ENCODE peak calls at places on chromosomes 7 and 10, in seven cellular contexts. One of them, this sample, is unnamed.
A peak's percentile ranks its signal among the peaks of the same experiment; 100 is the strongest.

GRCh38 chr10:112487964-112488363 is 40.9 kb downstream of the VTI1A start:
- DNase-seq in neuronal stem cell: no peak
- DNase-seq in H9: no peak
- DNase-seq in trophoblast cell: no peak
- DNase-seq in IMR-90: no peak
- DNase-seq in H1: no peak
- DNase-seq in mesenchymal stem cell: no peak
- DNase-seq in this sample: no peak

GRCh38 chr7:2203551-2204300 is 29.0 kb downstream of the MAD1L1 start:
- DNase-seq in IMR-90: peak; percentile 15
- DNase-seq in H9: no peak
- DNase-seq in mesenchymal stem cell: peak; percentile 50
- DNase-seq in neuronal stem cell: no peak
- DNase-seq in trophoblast cell: no peak
- DNase-seq in H1: no peak
- DNase-seq in this sample: no peak

GRCh38 chr7:24313777-24314176 is 29.8 kb downstream of the NPY start:
- DNase-seq in H1: no peak
- DNase-seq in trophoblast cell: no peak
- DNase-seq in IMR-90: no peak
- DNase-seq in neuronal stem cell: no peak
- DNase-seq in H9: no peak
- DNase-seq in mesenchymal stem cell: no peak
- DNase-seq in this sample: no peak

GRCh38 chr7:55118426-55118825 is 99.6 kb downstream of the EGFR start:
- DNase-seq in IMR-90: no peak
- DNase-seq in H9: no peak
- DNase-seq in mesenchymal stem cell: no peak
- DNase-seq in trophoblast cell: no peak
- DNase-seq in H1: no peak
- DNase-seq in neuronal stem cell: no peak
- DNase-seq in this sample: no peak

GRCh38 chr10:94002156-94002555 is 8.4 kb downstream of the PLCE1 start:
- DNase-seq in IMR-90: no peak
- DNase-seq in trophoblast cell: no peak
- DNase-seq in mesenchymal stem cell: no peak
- DNase-seq in H9: no peak
- DNase-seq in neuronal stem cell: no peak
- DNase-seq in H1: no peak
- DNase-seq in this sample: no peak

GRCh38 chr10:70914316-70914864 is 26.0 kb upstream of the PCBD1 start:
- DNase-seq in neuronal stem cell: no peak
- DNase-seq in IMR-90: no peak
- DNase-seq in H1: no peak
- DNase-seq in H9: no peak
- DNase-seq in trophoblast cell: no peak
- DNase-seq in mesenchymal stem cell: no peak
- DNase-seq in this sample: no peak

GRCh38 chr10:11578802-11579255 is 32.6 kb downstream of the USP6NL start:
- DNase-seq in trophoblast cell: no peak
- DNase-seq in H9: no peak
- DNase-seq in H1: no peak
- DNase-seq in mesenchymal stem cell: no peak
- DNase-seq in IMR-90: no peak
- DNase-seq in neuronal stem cell: no peak
- DNase-seq in this sample: no peak

GRCh38 chr10:83760142-83760541 is 379.2 kb upstream of the GHITM start:
- DNase-seq in mesenchymal stem cell: no peak
- DNase-seq in neuronal stem cell: no peak
- DNase-seq in H9: no peak
- DNase-seq in IMR-90: no peak
- DNase-seq in trophoblast cell: no peak
- DNase-seq in H1: no peak
- DNase-seq in this sample: no peak

GRCh38 chr10:78993523-78993922 is 75.2 kb upstream of the ZMIZ1 start:
- DNase-seq in H1: no peak
- DNase-seq in IMR-90: no peak
- DNase-seq in mesenchymal stem cell: no peak
- DNase-seq in neuronal stem cell: no peak
- DNase-seq in trophoblast cell: no peak
- DNase-seq in H9: no peak
- DNase-seq in this sample: no peak

GRCh38 chr7:101058355-101058754 is 26.9 kb upstream of the TRIM56 start:
- DNase-seq in neuronal stem cell: peak; percentile 74
- DNase-seq in trophoblast cell: peak; percentile 48
- DNase-seq in H1: peak; percentile 88
- DNase-seq in H9: peak; percentile 77
- DNase-seq in IMR-90: peak; percentile 50
- DNase-seq in mesenchymal stem cell: peak; percentile 63
- DNase-seq in this sample: peak; percentile 71

GRCh38 chr7:107528461-107528860 is 35.3 kb downstream of the COG5 start:
- DNase-seq in neuronal stem cell: no peak
- DNase-seq in mesenchymal stem cell: peak; percentile 59
- DNase-seq in H9: no peak
- DNase-seq in trophoblast cell: peak; percentile 18
- DNase-seq in H1: no peak
- DNase-seq in IMR-90: peak; percentile 82
- DNase-seq in this sample: peak; percentile 67

GRCh38 chr7:12619461-12620069 is 49.0 kb downstream of the SCIN start:
- DNase-seq in trophoblast cell: no peak
- DNase-seq in mesenchymal stem cell: no peak
- DNase-seq in IMR-90: no peak
- DNase-seq in H9: no peak
- DNase-seq in H1: no peak
- DNase-seq in neuronal stem cell: no peak
- DNase-seq in this sample: peak; percentile 72

GRCh38 chr7:129943352-129943751 is 9.4 kb downstream of the UBE2H start:
- DNase-seq in mesenchymal stem cell: no peak
- DNase-seq in neuronal stem cell: no peak
- DNase-seq in H1: no peak
- DNase-seq in IMR-90: no peak
- DNase-seq in trophoblast cell: no peak
- DNase-seq in H9: no peak
- DNase-seq in this sample: no peak

GRCh38 chr10:75703191-75703861 is 271.9 kb downstream of the LRMDA start:
- DNase-seq in neuronal stem cell: no peak
- DNase-seq in H1: no peak
- DNase-seq in trophoblast cell: no peak
- DNase-seq in IMR-90: no peak
- DNase-seq in H9: no peak
- DNase-seq in mesenchymal stem cell: no peak
- DNase-seq in this sample: no peak

GRCh38 chr7:130290745-130291144 is 2.2 kb upstream of the CPA4 start:
- DNase-seq in IMR-90: peak; percentile 77
- DNase-seq in H9: no peak
- DNase-seq in mesenchymal stem cell: peak; percentile 47
- DNase-seq in neuronal stem cell: no peak
- DNase-seq in trophoblast cell: no peak
- DNase-seq in H1: no peak
- DNase-seq in this sample: peak; percentile 34

GRCh38 chr10:70863470-70864160 is 24.8 kb downstream of the PCBD1 start:
- DNase-seq in mesenchymal stem cell: no peak
- DNase-seq in IMR-90: no peak
- DNase-seq in trophoblast cell: no peak
- DNase-seq in H9: no peak
- DNase-seq in H1: no peak
- DNase-seq in neuronal stem cell: no peak
- DNase-seq in this sample: no peak

GRCh38 chr10:24305551-24306506 is 96.9 kb downstream of the KIAA1217 start:
- DNase-seq in neuronal stem cell: no peak
- DNase-seq in trophoblast cell: no peak
- DNase-seq in mesenchymal stem cell: no peak
- DNase-seq in IMR-90: peak; percentile 47
- DNase-seq in H9: no peak
- DNase-seq in H1: no peak
- DNase-seq in this sample: no peak

GRCh38 chr10:118259288-118259906 is 82.7 kb downstream of the FAM204A start:
- DNase-seq in trophoblast cell: peak; percentile 30
- DNase-seq in neuronal stem cell: peak; percentile 67
- DNase-seq in mesenchymal stem cell: peak; percentile 13
- DNase-seq in IMR-90: peak; percentile 6
- DNase-seq in H1: peak; percentile 85
- DNase-seq in H9: peak; percentile 71
- DNase-seq in this sample: peak; percentile 70

GRCh38 chr7:104956753-104957450 is 57.1 kb upstream of the KMT2E start:
- DNase-seq in trophoblast cell: no peak
- DNase-seq in mesenchymal stem cell: peak; percentile 99
- DNase-seq in H1: no peak
- DNase-seq in H9: no peak
- DNase-seq in neuronal stem cell: no peak
- DNase-seq in IMR-90: peak; percentile 98
- DNase-seq in this sample: no peak

GRCh38 chr10:131636841-131637724 is 263.7 kb upstream of the PPP2R2D start:
- DNase-seq in neuronal stem cell: no peak
- DNase-seq in H9: no peak
- DNase-seq in H1: no peak
- DNase-seq in mesenchymal stem cell: no peak
- DNase-seq in IMR-90: no peak
- DNase-seq in trophoblast cell: no peak
- DNase-seq in this sample: no peak

GRCh38 chr10:131982185-131982756 is 548 bp upstream of the BNIP3 start:
- DNase-seq in H9: no peak
- DNase-seq in mesenchymal stem cell: no peak
- DNase-seq in trophoblast cell: no peak
- DNase-seq in IMR-90: no peak
- DNase-seq in neuronal stem cell: no peak
- DNase-seq in H1: no peak
- DNase-seq in this sample: no peak

GRCh38 chr10:4780782-4781181 is 45.2 kb upstream of the AKR1E2 start:
- DNase-seq in neuronal stem cell: no peak
- DNase-seq in H9: no peak
- DNase-seq in IMR-90: peak; percentile 45
- DNase-seq in mesenchymal stem cell: peak; percentile 44
- DNase-seq in trophoblast cell: no peak
- DNase-seq in H1: no peak
- DNase-seq in this sample: peak; percentile 14

GRCh38 chr10:48382982-48383381 is 76.5 kb downstream of the MAPK8 start:
- DNase-seq in H1: no peak
- DNase-seq in mesenchymal stem cell: no peak
- DNase-seq in neuronal stem cell: no peak
- DNase-seq in trophoblast cell: no peak
- DNase-seq in IMR-90: no peak
- DNase-seq in H9: no peak
- DNase-seq in this sample: no peak

GRCh38 chr10:97312897-97313296 is 6.2 kb upstream of the FRAT1 start:
- DNase-seq in H1: no peak
- DNase-seq in H9: no peak
- DNase-seq in neuronal stem cell: no peak
- DNase-seq in trophoblast cell: no peak
- DNase-seq in mesenchymal stem cell: no peak
- DNase-seq in IMR-90: no peak
- DNase-seq in this sample: no peak
- H2BK5ac ChIP-seq in H1: no peak overlapping the region
- H2BK5ac ChIP-seq in H9: no peak overlapping the region
- H2BK5ac ChIP-seq in neuronal stem cell: no peak overlapping the region
- H2BK5ac ChIP-seq in trophoblast cell: no peak overlapping the region
- H2BK5ac ChIP-seq in mesenchymal stem cell: no peak overlapping the region
- H2BK5ac ChIP-seq in IMR-90: no peak overlapping the region
- H2BK5ac ChIP-seq in this sample: no peak overlapping the region

DNA sequence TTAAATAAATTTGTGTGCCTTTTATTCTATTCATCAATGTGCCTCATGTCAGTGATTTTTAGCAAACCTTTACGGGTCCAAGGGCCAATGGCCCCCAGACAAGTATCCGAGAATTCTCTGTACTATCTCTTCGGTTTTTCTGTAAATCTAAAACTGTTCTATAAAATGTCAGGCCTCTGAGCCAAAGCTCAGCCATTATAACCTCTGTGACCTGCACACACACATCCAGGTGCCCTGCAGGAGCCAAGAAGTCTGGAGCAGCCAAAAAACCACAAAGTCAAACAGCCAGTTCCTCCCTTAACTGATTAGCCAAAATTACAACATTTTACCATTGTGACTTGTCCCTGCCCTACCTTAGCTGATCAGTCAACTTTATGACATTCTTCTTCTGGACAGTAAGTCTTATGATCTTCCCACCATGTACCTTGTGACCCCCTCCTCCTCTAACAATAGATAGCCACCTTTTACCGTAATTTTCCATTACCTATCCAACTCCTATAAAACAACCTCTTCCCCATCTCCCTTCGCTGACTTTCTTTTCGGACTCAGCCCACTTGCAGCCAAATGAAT is 363.8 kb downstream of the SEMA3D start:
- DNase-seq in H1: no peak
- DNase-seq in mesenchymal stem cell: no peak
- DNase-seq in trophoblast cell: no peak
- DNase-seq in neuronal stem cell: no peak
- DNase-seq in IMR-90: no peak
- DNase-seq in H9: no peak
- DNase-seq in this sample: no peak
- H2BK5ac ChIP-seq in H1: no peak overlapping the region
- H2BK5ac ChIP-seq in mesenchymal stem cell: no peak overlapping the region
- H2BK5ac ChIP-seq in trophoblast cell: no peak overlapping the region
- H2BK5ac ChIP-seq in neuronal stem cell: no peak overlapping the region
- H2BK5ac ChIP-seq in IMR-90: no peak overlapping the region
- H2BK5ac ChIP-seq in H9: no peak overlapping the region
- H2BK5ac ChIP-seq in this sample: no peak overlapping the region

DNA sequence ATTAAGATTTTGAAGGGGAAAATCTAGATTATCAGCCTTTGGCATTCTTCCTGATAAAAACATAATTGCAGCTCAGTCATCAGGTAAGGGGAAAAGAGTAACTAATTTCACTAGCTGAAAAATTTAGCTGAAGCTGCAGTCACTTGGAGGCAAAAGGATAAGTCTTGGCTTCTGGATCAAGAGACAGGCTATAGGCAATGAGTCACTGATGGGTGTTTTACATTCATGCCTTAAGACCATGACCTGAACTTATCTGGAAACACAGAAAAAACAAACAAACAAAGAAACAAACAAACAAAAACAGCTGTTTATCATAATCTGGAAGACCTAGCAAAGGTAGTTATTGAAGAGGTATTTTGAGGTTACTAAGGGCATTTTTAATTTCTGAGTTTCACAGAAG is 40.2 kb downstream of the ZNF22 start:
- DNase-seq in H1: no peak
- DNase-seq in H9: no peak
- DNase-seq in trophoblast cell: no peak
- DNase-seq in neuronal stem cell: no peak
- DNase-seq in IMR-90: peak; percentile 7
- DNase-seq in mesenchymal stem cell: no peak
- DNase-seq in this sample: peak; percentile 28
- H2BK5ac ChIP-seq in H1: no peak overlapping the region
- H2BK5ac ChIP-seq in H9: no peak overlapping the region
- H2BK5ac ChIP-seq in trophoblast cell: no peak overlapping the region
- H2BK5ac ChIP-seq in neuronal stem cell: no peak overlapping the region
- H2BK5ac ChIP-seq in IMR-90: no peak overlapping the region
- H2BK5ac ChIP-seq in mesenchymal stem cell: no peak overlapping the region
- H2BK5ac ChIP-seq in this sample: no peak overlapping the region

GRCh38 chr10:307659-308058 is 172.4 kb downstream of the ZMYND11 start:
- DNase-seq in H9: no peak
- DNase-seq in trophoblast cell: no peak
- DNase-seq in neuronal stem cell: no peak
- DNase-seq in H1: no peak
- DNase-seq in IMR-90: no peak
- DNase-seq in mesenchymal stem cell: no peak
- DNase-seq in this sample: no peak
- H2BK5ac ChIP-seq in H9: no peak overlapping the region
- H2BK5ac ChIP-seq in trophoblast cell: no peak overlapping the region
- H2BK5ac ChIP-seq in neuronal stem cell: no peak overlapping the region
- H2BK5ac ChIP-seq in H1: no peak overlapping the region
- H2BK5ac ChIP-seq in IMR-90: no peak overlapping the region
- H2BK5ac ChIP-seq in mesenchymal stem cell: no peak overlapping the region
- H2BK5ac ChIP-seq in this sample: no peak overlapping the region

GRCh38 chr10:122194251-122194650 is 76.8 kb upstream of the BTBD16 start:
- DNase-seq in neuronal stem cell: no peak
- DNase-seq in mesenchymal stem cell: no peak
- DNase-seq in IMR-90: no peak
- DNase-seq in H9: no peak
- DNase-seq in H1: no peak
- DNase-seq in trophoblast cell: no peak
- DNase-seq in this sample: no peak
- H2BK5ac ChIP-seq in neuronal stem cell: peak overlapping the region; percentile 9
- H2BK5ac ChIP-seq in mesenchymal stem cell: no peak overlapping the region
- H2BK5ac ChIP-seq in IMR-90: no peak overlapping the region
- H2BK5ac ChIP-seq in H9: no peak overlapping the region
- H2BK5ac ChIP-seq in H1: no peak overlapping the region
- H2BK5ac ChIP-seq in trophoblast cell: no peak overlapping the region
- H2BK5ac ChIP-seq in this sample: no peak overlapping the region